ENCODE peak calls at places on chromosomes 7 and 10, in six cellular contexts. I is A549, W is tibial artery, F is thoracic aorta, P is heart left ventricle, N is astrocyte. J is an unnamed sample.

GRCh38 chr10:122326385-122326784 is 48.1 kb upstream of the PLEKHA1 start:
- DNase-seq in I (no peak), W (no peak), F (no peak), P (no peak), N (no peak), J (no peak)

GRCh38 chr10:48695636-48696534 is 11.2 kb downstream of the WDFY4 start:
- DNase-seq in I (no peak), W (no peak), F (no peak), P (no peak), N (no peak), J (no peak)

GRCh38 chr7:1560620-1561031 is 4.6 kb upstream of the TMEM184A start:
- DNase-seq in I (no peak), W (no peak), F (no peak), P (peak; percentile 28), N (no peak), J (peak; percentile 41)

GRCh38 chr7:117979954-117980497 is 106.8 kb upstream of the CTTNBP2 start:
- DNase-seq in I (no peak), W (no peak), F (no peak), P (no peak), N (no peak), J (no peak)

GRCh38 chr10:126431816-126432215 is 43.5 kb upstream of the ADAM12 start:
- DNase-seq in I (no peak), W (no peak), F (no peak), P (no peak), N (no peak), J (no peak)

GRCh38 chr7:157597562-157597961 is 260.8 kb downstream of the DNAJB6 start:
- DNase-seq in I (no peak), W (no peak), F (no peak), P (no peak), N (no peak), J (no peak)

GRCh38 chr10:95941115-95941514 is 33.3 kb downstream of the CC2D2B start:
- DNase-seq in I (no peak), W (no peak), F (no peak), P (no peak), N (no peak), J (no peak)

GRCh38 chr10:7445474-7446135 is 34.8 kb upstream of the SFMBT2 start:
- DNase-seq in I (no peak), W (no peak), F (no peak), P (no peak), N (no peak), J (no peak)

GRCh38 chr7:7274782-7275181 is 92.4 kb downstream of the C1GALT1 start:
- DNase-seq in I (no peak), W (no peak), F (no peak), P (no peak), N (no peak), J (no peak)

GRCh38 chr10:114100848-114101741 is 57.4 kb downstream of the ADRB1 start:
- DNase-seq in I (no peak), W (no peak), F (no peak), P (peak; percentile 61), N (peak; percentile 60), J (no peak)

GRCh38 chr7:38548605-38549004 is 82.6 kb downstream of the AMPH start:
- DNase-seq in I (no peak), W (no peak), F (no peak), P (no peak), N (no peak), J (no peak)

GRCh38 chr10:71974489-71975011 is 10.4 kb downstream of the CHST3 start:
- DNase-seq in I (peak; percentile 84), W (no peak), F (no peak), P (peak; percentile 70), N (peak; percentile 74), J (peak; percentile 82)

GRCh38 chr7:324011-324410 is 34.0 kb downstream of the FOXL3 start:
- DNase-seq in I (no peak), W (no peak), F (no peak), P (peak; percentile 13), N (no peak), J (no peak)

GRCh38 chr7:36155811-36156361 is 2.8 kb downstream of the EEPD1 start:
- DNase-seq in I (no peak), W (peak; percentile 53), F (no peak), P (peak; percentile 85), N (peak; percentile 22), J (peak; percentile 89)

DNA sequence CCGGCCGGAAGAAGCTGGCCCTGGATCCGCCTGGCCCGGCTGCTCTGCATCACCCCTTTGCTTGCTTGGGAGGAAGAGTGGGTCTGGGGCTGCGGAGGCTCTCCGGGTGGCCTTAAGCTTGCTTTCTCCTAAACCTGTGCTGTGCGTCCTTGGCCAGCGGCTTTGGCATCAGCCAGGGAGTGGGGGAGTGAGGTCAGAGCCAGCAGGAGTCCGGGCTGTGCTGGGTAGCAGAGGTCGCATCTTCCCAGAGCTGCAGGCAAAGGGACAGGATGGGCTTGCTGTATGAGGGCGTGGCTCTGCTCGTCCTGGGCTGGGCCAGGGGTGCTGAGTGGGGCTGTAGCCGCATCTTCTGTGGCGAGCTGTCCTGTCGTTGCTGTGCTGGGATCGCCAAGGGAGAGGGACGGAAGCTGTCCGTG is 21.1 kb downstream of the BNIP3 start:
- DNase-seq in I (no peak), W (no peak), F (no peak), P (no peak), N (no peak), J (no peak)
- H3K4me1 ChIP-seq in I (no peaks in the 10 kb centered on the region), W (no peaks in the 10 kb centered on the region), F (no peaks in the 10 kb centered on the region), P (no peaks in the 10 kb centered on the region), N (no peaks in the 10 kb centered on the region), J (peaks cover 18% of the 10 kb centered on the region)

DNA sequence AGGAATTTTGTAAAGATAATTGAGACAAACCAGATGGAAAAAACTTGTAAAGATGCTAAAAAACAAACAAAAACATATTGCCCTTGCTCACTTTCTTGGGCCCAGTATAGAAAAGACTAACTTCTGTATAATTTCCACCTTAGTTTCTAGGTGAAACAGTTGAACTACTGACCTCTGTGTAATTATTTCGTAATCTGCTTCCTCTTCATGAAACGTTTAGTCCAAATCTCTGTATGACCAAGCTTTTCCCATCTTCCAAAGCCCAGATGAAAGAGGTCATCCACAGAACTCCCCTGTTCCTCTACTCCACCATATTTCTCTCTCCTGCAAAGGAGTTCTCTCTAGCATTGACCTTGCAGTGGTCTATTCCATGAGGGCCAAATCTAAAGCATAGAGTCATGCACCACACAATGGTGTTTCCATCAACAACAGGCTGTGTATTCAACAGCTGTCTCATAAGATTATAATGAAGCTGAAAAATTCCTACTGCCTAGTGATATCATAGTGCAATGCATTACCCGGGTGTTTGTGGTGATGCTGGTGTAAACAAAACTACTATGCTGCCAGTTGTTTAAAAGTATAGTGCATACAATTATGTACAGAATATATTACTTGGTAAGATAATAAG is 647.6 kb downstream of the TNS3 start:
- DNase-seq in I (no peak), W (no peak), F (no peak), P (no peak), N (peak; percentile 29), J (no peak)
- H3K4me1 ChIP-seq in I (peaks cover 33% of the 10 kb centered on the region), W (peaks cover 22% of the 10 kb centered on the region), F (peaks cover 24% of the 10 kb centered on the region), P (peaks cover 18% of the 10 kb centered on the region), N (peaks cover 17% of the 10 kb centered on the region), J (peaks cover 8% of the 10 kb centered on the region)

DNA sequence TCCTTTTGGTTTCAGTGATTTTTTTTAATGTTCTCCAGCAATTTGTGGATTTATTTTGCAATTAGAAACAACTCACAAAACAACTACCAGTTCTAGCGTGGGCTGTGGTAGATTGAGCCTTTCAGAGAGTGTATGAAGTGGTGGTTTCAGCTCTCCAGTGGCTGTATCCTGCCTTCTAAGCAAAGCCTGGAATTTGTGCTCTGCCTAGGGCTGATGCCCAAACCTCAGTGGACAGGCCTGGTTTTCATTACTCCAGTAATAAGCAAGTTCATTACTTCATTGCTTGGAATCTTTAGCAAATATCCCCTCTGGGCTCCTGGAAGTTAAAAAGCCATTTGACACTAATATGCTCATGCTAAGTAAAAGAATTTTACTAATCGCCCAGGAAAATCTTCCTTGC is 35.9 kb downstream of the APBB1IP start:
- DNase-seq in I (no peak), W (no peak), F (no peak), P (no peak), N (peak; percentile 20), J (no peak)
- H3K4me1 ChIP-seq in I (peaks cover 1% of the 10 kb centered on the region), W (no peaks in the 10 kb centered on the region), F (no peaks in the 10 kb centered on the region), P (no peaks in the 10 kb centered on the region), N (no peaks in the 10 kb centered on the region), J (no peaks in the 10 kb centered on the region)

DNA sequence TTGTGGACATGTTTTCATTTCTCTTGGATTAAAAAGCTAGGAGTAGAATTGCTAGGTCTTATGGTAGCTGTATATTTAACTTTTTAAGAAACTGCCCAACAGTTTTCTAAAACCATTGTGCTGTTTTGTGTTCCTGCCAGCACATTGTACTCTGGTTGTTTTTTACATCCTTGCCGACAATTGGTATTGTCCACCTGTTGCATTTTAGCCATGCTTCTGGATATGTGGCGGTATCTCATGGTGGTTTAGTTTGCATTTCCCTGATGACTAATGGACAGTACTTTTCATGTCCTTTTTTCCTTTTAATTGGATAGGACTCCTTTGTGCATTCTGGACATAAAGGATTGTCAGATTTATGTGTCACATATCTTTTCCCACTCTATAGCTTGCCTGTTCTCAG is 45.5 kb downstream of the STK17A start:
- DNase-seq in I (no peak), W (no peak), F (no peak), P (no peak), N (no peak), J (no peak)
- H3K4me1 ChIP-seq in I (peaks cover 4% of the 10 kb centered on the region), W (peaks cover 46% of the 10 kb centered on the region), F (peaks cover 50% of the 10 kb centered on the region), P (peaks cover 27% of the 10 kb centered on the region), N (no peaks in the 10 kb centered on the region), J (no peaks in the 10 kb centered on the region)

DNA sequence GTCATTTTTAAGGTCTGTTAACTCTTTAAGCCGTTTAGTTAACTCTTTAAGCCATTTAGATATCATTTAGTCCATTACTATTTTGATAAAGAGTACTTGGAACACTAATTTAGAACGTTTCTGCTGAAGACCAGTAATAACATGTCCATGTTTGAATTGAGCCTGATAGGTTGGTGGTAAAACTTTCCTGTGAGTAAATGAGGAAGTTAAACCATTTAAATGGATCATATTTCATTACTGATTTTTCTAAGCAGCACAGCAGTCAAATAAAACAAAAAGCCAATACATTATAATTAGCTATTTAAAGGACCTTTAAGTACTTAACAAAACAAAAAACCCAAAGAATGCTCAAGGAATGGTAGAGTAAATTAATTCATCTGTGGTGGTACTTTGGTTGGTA is 29.4 kb downstream of the PHTF2 start:
- DNase-seq in I (no peak), W (no peak), F (no peak), P (no peak), N (no peak), J (no peak)
- H3K4me1 ChIP-seq in I (no peaks in the 10 kb centered on the region), W (peaks cover 17% of the 10 kb centered on the region), F (peaks cover 20% of the 10 kb centered on the region), P (peaks cover 8% of the 10 kb centered on the region), N (no peaks in the 10 kb centered on the region), J (peaks cover 18% of the 10 kb centered on the region)

GRCh38 chr10:89384474-89385324 is 6.8 kb downstream of the IFIT1B start:
- DNase-seq in I (no peak), W (no peak), F (no peak), P (no peak), N (no peak), J (no peak)

GRCh38 chr10:89378006-89378627 is at the start of gene IFIT1B:
- DNase-seq in I (no peak), W (no peak), F (no peak), P (no peak), N (no peak), J (no peak)

DNA sequence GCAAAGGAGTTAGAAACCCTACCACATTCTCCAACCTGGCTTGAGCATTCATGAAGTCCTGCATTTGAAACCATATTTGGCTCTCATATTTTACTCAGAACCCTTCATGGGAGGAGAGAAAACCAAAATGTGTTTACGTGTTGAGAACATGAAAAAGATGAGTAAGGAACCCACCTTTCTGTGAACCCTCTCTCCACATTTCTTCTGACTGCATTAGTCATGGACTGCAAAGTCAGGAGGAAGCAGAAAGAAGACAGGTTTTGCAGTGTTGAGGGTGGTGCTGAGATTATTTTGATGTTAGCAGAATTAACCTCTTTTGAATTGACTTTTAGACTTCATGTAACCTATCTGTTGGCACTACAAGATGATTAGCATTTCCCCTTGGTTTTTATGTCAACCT is 4.9 kb downstream of the IFIT1B start:
- DNase-seq in I (no peak), W (no peak), F (no peak), P (no peak), N (peak; percentile 10), J (no peak)
- H3K4me1 ChIP-seq in I (no peaks in the 10 kb centered on the region), W (no peaks in the 10 kb centered on the region), F (no peaks in the 10 kb centered on the region), P (no peaks in the 10 kb centered on the region), N (no peaks in the 10 kb centered on the region), J (no peaks in the 10 kb centered on the region)

J was measured in psoas muscle.